ENCODE peak calls at places on chromosome 1, in four cellular contexts. F is T-cell, Y is fibroblast of the aortic adventitia, U is skeletal muscle cell. W is an unnamed sample.

GRCh38 chr1:201842472-201843020 is 13.6 kb downstream of the IPO9 start:
- DNase-seq in F (no peak), U (no peak), Y (no peak), W (no peak)

GRCh38 chr1:8908388-8909151 is 30.1 kb upstream of the ENO1 start:
- DNase-seq in U (no peak), Y (no peak), F (no peak), W (no peak)

GRCh38 chr1:201737350-201738060 is 91.5 kb upstream of the IPO9 start:
- DNase-seq in U (peak; percentile 85), F (no peak), Y (peak; percentile 86), W (peak; percentile 95)

GRCh38 chr1:58745086-58745485 is 38.8 kb downstream of the JUN start:
- DNase-seq in U (no peak), F (no peak), Y (no peak), W (no peak)

GRCh38 chr1:10082785-10083479 is 50.2 kb downstream of the UBE4B start:
- DNase-seq in U (no peak), F (no peak), Y (peak; percentile 36), W (peak; percentile 57)

GRCh38 chr1:153792631-153793041 is 17.4 kb downstream of the SLC27A3 start:
- DNase-seq in F (no peak), Y (no peak), U (no peak), W (no peak)

GRCh38 chr1:224774378-224774777 is 155.1 kb upstream of the DNAH14 start:
- DNase-seq in F (no peak), U (no peak), Y (no peak), W (no peak)

GRCh38 chr1:232974971-232975370 is 24.6 kb downstream of the NTPCR start:
- DNase-seq in U (no peak), Y (peak; percentile 87), F (no peak), W (peak; percentile 49)

GRCh38 chr1:153612755-153613331 is at the start of gene S100A16:
- DNase-seq in U (no peak), Y (peak; percentile 67), F (no peak), W (peak; percentile 56)

W was measured in fibroblast of villous mesenchyme.